ENCODE peak calls at places on chromosomes 4 and X, in four cellular contexts. One of them, this sample, is unnamed.

GRCh38 chr4:186808635-186809018 is 85.0 kb upstream of the FAT1 start:
- DNase-seq in GM12878: no peak
- DNase-seq in SK-N-SH: no peak
- DNase-seq in HCT116: peak
- DNase-seq in this sample: no peak

GRCh38 chr4:39045791-39046221 is 13.6 kb upstream of the TMEM156 start:
- DNase-seq in HCT116: no peak
- DNase-seq in SK-N-SH: peak
- DNase-seq in GM12878: no peak
- DNase-seq in this sample: no peak

GRCh38 chr4:40190880-40191815 is 5.7 kb upstream of the RHOH start:
- DNase-seq in GM12878: no peak
- DNase-seq in SK-N-SH: no peak
- DNase-seq in HCT116: no peak
- DNase-seq in this sample: no peak

GRCh38 chr4:184059099-184059498 is 154.0 kb downstream of the STOX2 start:
- DNase-seq in SK-N-SH: no peak
- DNase-seq in HCT116: no peak
- DNase-seq in GM12878: no peak
- DNase-seq in this sample: no peak

GRCh38 chr4:20015825-20016224 is 235.9 kb upstream of the SLIT2 start:
- DNase-seq in SK-N-SH: no peak
- DNase-seq in GM12878: no peak
- DNase-seq in HCT116: no peak
- DNase-seq in this sample: no peak

GRCh38 chrX:84729408-84729807 is 227.2 kb upstream of the HDX start:
- DNase-seq in SK-N-SH: no peak
- DNase-seq in GM12878: no peak
- DNase-seq in HCT116: no peak
- DNase-seq in this sample: no peak

GRCh38 chr4:25351777-25352421 is 25.2 kb upstream of the ANAPC4 start:
- DNase-seq in HCT116: no peak
- DNase-seq in SK-N-SH: no peak
- DNase-seq in GM12878: no peak
- DNase-seq in this sample: no peak

GRCh38 chr4:7698586-7698985 is 241.1 kb downstream of the AFAP1 start:
- DNase-seq in HCT116: no peak
- DNase-seq in GM12878: no peak
- DNase-seq in SK-N-SH: peak
- DNase-seq in this sample: no peak

GRCh38 chr4:113472864-113473263 is 288.7 kb downstream of the CAMK2D start:
- DNase-seq in HCT116: no peak
- DNase-seq in SK-N-SH: no peak
- DNase-seq in GM12878: no peak
- DNase-seq in this sample: no peak

GRCh38 chrX:9535101-9535500 is 70.2 kb downstream of the TBL1X start:
- DNase-seq in SK-N-SH: no peak
- DNase-seq in HCT116: no peak
- DNase-seq in GM12878: no peak
- DNase-seq in this sample: no peak

GRCh38 chrX:9533611-9534010 is 68.8 kb downstream of the TBL1X start:
- DNase-seq in HCT116: no peak
- DNase-seq in SK-N-SH: no peak
- DNase-seq in GM12878: no peak
- DNase-seq in this sample: no peak

GRCh38 chrX:9537781-9538180 is 72.9 kb downstream of the TBL1X start:
- DNase-seq in HCT116: no peak
- DNase-seq in SK-N-SH: no peak
- DNase-seq in GM12878: no peak
- DNase-seq in this sample: no peak

GRCh38 chrX:9532349-9532748 is 67.5 kb downstream of the TBL1X start:
- DNase-seq in SK-N-SH: no peak
- DNase-seq in GM12878: no peak
- DNase-seq in HCT116: no peak
- DNase-seq in this sample: no peak

GRCh38 chrX:9534686-9535085 is 69.8 kb downstream of the TBL1X start:
- DNase-seq in HCT116: no peak
- DNase-seq in GM12878: no peak
- DNase-seq in SK-N-SH: no peak
- DNase-seq in this sample: no peak
- TF ChIP-seq YY1 in HCT116: no peak
- TF ChIP-seq YY1 in GM12878: no peak
- TF ChIP-seq YY1 in SK-N-SH: no peak
- TF ChIP-seq YY1 in this sample: no peak

GRCh38 chrX:153767674-153768055 is 3.6 kb downstream of the PLXNB3 start:
- DNase-seq in SK-N-SH: peak
- DNase-seq in HCT116: no peak
- DNase-seq in GM12878: no peak
- DNase-seq in this sample: no peak

GRCh38 chrX:153769865-153770605 is 6.0 kb downstream of the PLXNB3 start:
- DNase-seq in SK-N-SH: peak
- DNase-seq in HCT116: no peak
- DNase-seq in GM12878: no peak
- DNase-seq in this sample: no peak

GRCh38 chrX:153768311-153769157 is 4.5 kb downstream of the PLXNB3 start:
- DNase-seq in SK-N-SH: peak
- DNase-seq in GM12878: no peak
- DNase-seq in HCT116: no peak
- DNase-seq in this sample: no peak

GRCh38 chrX:153770606-153771175 is 6.6 kb downstream of the PLXNB3 start:
- DNase-seq in HCT116: no peak
- DNase-seq in SK-N-SH: peak
- DNase-seq in GM12878: no peak
- DNase-seq in this sample: no peak

GRCh38 chrX:153769158-153769864 is 5.3 kb downstream of the PLXNB3 start:
- DNase-seq in GM12878: no peak
- DNase-seq in SK-N-SH: peak
- DNase-seq in HCT116: no peak
- DNase-seq in this sample: no peak
- TF ChIP-seq YY1 in GM12878: no peak
- TF ChIP-seq YY1 in SK-N-SH: no peak
- TF ChIP-seq YY1 in HCT116: no peak
- TF ChIP-seq YY1 in this sample: no peak

GRCh38 chr4:126977306-126977705 is 655.5 kb upstream of the INTU start:
- DNase-seq in SK-N-SH: no peak
- DNase-seq in HCT116: no peak
- DNase-seq in GM12878: no peak
- DNase-seq in this sample: no peak
- TF ChIP-seq YY1 in SK-N-SH: no peak
- TF ChIP-seq YY1 in HCT116: no peak
- TF ChIP-seq YY1 in GM12878: no peak
- TF ChIP-seq YY1 in this sample: no peak

GRCh38 chr4:65391382-65391781 is 278.9 kb downstream of the EPHA5 start:
- DNase-seq in SK-N-SH: no peak
- DNase-seq in GM12878: no peak
- DNase-seq in HCT116: no peak
- DNase-seq in this sample: no peak

GRCh38 chr4:65386927-65387326 is 283.4 kb downstream of the EPHA5 start:
- DNase-seq in HCT116: no peak
- DNase-seq in GM12878: no peak
- DNase-seq in SK-N-SH: no peak
- DNase-seq in this sample: no peak

GRCh38 chr4:65393078-65393477 is 277.2 kb downstream of the EPHA5 start:
- DNase-seq in HCT116: no peak
- DNase-seq in SK-N-SH: no peak
- DNase-seq in GM12878: no peak
- DNase-seq in this sample: no peak

GRCh38 chr4:65392488-65392887 is 277.8 kb downstream of the EPHA5 start:
- DNase-seq in SK-N-SH: no peak
- DNase-seq in GM12878: no peak
- DNase-seq in HCT116: no peak
- DNase-seq in this sample: no peak

DNA sequence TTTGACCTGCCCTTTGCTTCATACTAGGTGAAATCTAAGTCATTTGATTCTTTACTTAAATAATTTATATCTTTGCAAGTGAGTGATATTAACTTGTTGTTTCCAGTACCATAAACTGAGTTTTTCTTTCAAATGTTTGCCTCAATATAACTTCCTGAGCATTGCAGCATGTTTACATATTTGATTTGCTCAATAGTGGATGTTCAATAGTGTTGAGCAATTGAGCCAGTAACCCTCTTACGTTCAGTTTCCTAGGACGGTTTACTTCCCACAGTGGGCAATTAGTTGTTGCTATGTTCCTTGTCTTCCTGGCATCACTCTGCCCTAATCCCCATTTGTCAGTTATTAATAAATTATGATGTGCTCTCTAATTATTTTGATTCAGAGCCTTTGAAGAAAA is 278.5 kb downstream of the EPHA5 start:
- DNase-seq in HCT116: no peak
- DNase-seq in SK-N-SH: no peak
- DNase-seq in GM12878: no peak
- DNase-seq in this sample: no peak
- TF ChIP-seq YY1 in HCT116: no peak
- TF ChIP-seq YY1 in SK-N-SH: no peak
- TF ChIP-seq YY1 in GM12878: no peak
- TF ChIP-seq YY1 in this sample: no peak

GRCh38 chr4:2831611-2832308 is 11.9 kb upstream of the ADD1 start:
- DNase-seq in GM12878: no peak
- DNase-seq in HCT116: no peak
- DNase-seq in SK-N-SH: peak
- DNase-seq in this sample: no peak

GRCh38 chr4:2829321-2829932 is 14.2 kb upstream of the ADD1 start:
- DNase-seq in SK-N-SH: peak
- DNase-seq in GM12878: no peak
- DNase-seq in HCT116: no peak
- DNase-seq in this sample: no peak

GRCh38 chr4:2832309-2832980 is 11.2 kb upstream of the ADD1 start:
- DNase-seq in SK-N-SH: peak
- DNase-seq in HCT116: no peak
- DNase-seq in GM12878: no peak
- DNase-seq in this sample: no peak

GRCh38 chr4:2829933-2830451 is 13.7 kb upstream of the ADD1 start:
- DNase-seq in HCT116: no peak
- DNase-seq in GM12878: no peak
- DNase-seq in SK-N-SH: peak
- DNase-seq in this sample: no peak

GRCh38 chr4:2830632-2831610 is 12.7 kb upstream of the ADD1 start:
- DNase-seq in SK-N-SH: peak
- DNase-seq in GM12878: no peak
- DNase-seq in HCT116: no peak
- DNase-seq in this sample: no peak
- TF ChIP-seq YY1 in SK-N-SH: no peak
- TF ChIP-seq YY1 in GM12878: no peak
- TF ChIP-seq YY1 in HCT116: no peak
- TF ChIP-seq YY1 in this sample: no peak

GRCh38 chr4:36640876-36641275 is 359.5 kb downstream of the DTHD1 start:
- DNase-seq in GM12878: no peak
- DNase-seq in SK-N-SH: no peak
- DNase-seq in HCT116: no peak
- DNase-seq in this sample: no peak

DNA sequence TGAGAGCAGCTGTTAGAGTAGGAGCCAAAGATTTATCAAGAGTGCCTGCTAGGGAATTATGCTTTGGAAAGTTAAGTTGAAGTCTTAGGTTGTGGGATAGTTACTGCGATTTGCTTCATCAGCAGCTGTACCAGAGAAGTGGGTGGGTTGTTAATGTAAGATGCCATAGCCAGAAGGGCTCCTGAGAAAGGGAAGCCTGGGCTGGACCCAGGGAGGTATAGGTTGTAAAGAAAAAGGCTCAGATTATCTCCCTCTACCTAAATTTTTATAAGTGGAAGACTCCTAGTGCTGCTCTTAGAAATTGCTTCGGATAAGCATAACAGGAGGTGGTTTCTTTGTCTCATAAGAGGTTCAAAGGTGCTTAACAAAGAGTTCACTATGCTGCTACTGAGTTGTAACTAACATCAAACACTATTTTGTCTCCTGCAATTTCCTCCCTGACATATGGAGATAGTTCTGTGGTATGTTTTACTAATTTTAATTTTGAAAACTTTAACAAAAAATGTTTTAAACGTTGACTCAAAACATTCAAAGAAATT is 356.9 kb downstream of the DTHD1 start:
- DNase-seq in HCT116: no peak
- DNase-seq in GM12878: no peak
- DNase-seq in SK-N-SH: no peak
- DNase-seq in this sample: no peak
- TF ChIP-seq YY1 in HCT116: no peak
- TF ChIP-seq YY1 in GM12878: no peak
- TF ChIP-seq YY1 in SK-N-SH: no peak
- TF ChIP-seq YY1 in this sample: no peak